ENCODE peak calls at places on chromosomes 5 and 9, in ten cellular contexts. J is choroid plexus epithelial cell, X is uterus, A is lower leg skin, M is heart left ventricle, C is Caco-2, I is transverse colon, O is psoas muscle, E is OCI-LY7, Q is PC-3. T is an unnamed sample.

GRCh38 chr5:24642022-24642421 is 2.8 kb downstream of the CDH10 start:
- DNase-seq in A (no peak), Q (peak), X (no peak), E (peak), M (no peak), J (peak), I (no peak), C (peak), O (no peak), T (no peak)

GRCh38 chr9:76351006-76351405 is 43.2 kb downstream of the RFK start:
- DNase-seq in E (peak), M (no peak), Q (no peak), X (no peak), O (no peak), I (no peak), A (no peak), J (no peak), C (no peak), T (no peak)

GRCh38 chr5:121982500-121983261 is 20.9 kb downstream of the SRFBP1 start:
- DNase-seq in Q (peak), A (no peak), O (no peak), E (no peak), J (peak), C (no peak), I (no peak), X (no peak), M (no peak), T (peak)

GRCh38 chr5:113902917-113903681 is 389.6 kb downstream of the YTHDC2 start:
- DNase-seq in A (no peak), J (no peak), I (no peak), X (no peak), M (no peak), Q (no peak), O (no peak), E (no peak), C (no peak), T (no peak)

GRCh38 chr9:13410566-13411031 is 131.1 kb upstream of the MPDZ start:
- DNase-seq in X (no peak), I (no peak), M (no peak), Q (peak), A (no peak), O (no peak), E (no peak), J (peak), C (no peak), T (peak)

GRCh38 chr9:82021198-82021597 is 32.6 kb downstream of the SPATA31D1 start:
- DNase-seq in O (peak), A (no peak), E (no peak), I (no peak), J (peak), C (no peak), X (peak), Q (peak), M (no peak), T (peak)

GRCh38 chr9:36987891-36988290 is 46.2 kb downstream of the PAX5 start:
- DNase-seq in Q (peak), C (no peak), E (no peak), I (no peak), J (no peak), A (no peak), X (no peak), O (no peak), M (no peak), T (peak)

GRCh38 chr5:154309805-154310204 is 119.3 kb downstream of the GALNT10 start:
- DNase-seq in J (peak), C (no peak), I (no peak), X (no peak), E (no peak), M (no peak), Q (no peak), A (peak), O (no peak), T (no peak)

GRCh38 chr9:8895498-8896224 is 1096.1 kb upstream of the DMAC1 start:
- DNase-seq in J (peak), M (no peak), E (peak), C (peak), O (no peak), I (no peak), X (no peak), A (no peak), Q (no peak), T (peak)

GRCh38 chr5:97250113-97250512 is 67.1 kb upstream of the RIOK2 start:
- DNase-seq in Q (no peak), M (no peak), X (no peak), A (no peak), I (no peak), O (no peak), J (no peak), E (no peak), C (no peak), T (no peak)

GRCh38 chr5:136080483-136081180 is 51.8 kb downstream of the TGFBI start:
- DNase-seq in X (peak), M (peak), E (no peak), Q (no peak), A (peak), I (peak), O (peak), J (peak), C (no peak), T (peak)

GRCh38 chr5:77015938-77016569 is 14.2 kb upstream of the AGGF1 start:
- DNase-seq in J (peak), C (peak), M (no peak), O (no peak), I (no peak), Q (peak), X (no peak), A (no peak), E (peak), T (peak)

GRCh38 chr9:129773262-129774048 is 20.6 kb upstream of the PTGES start:
- DNase-seq in X (no peak), J (peak), M (no peak), C (no peak), O (peak), Q (peak), I (peak), E (no peak), A (no peak), T (peak)

GRCh38 chr5:67182406-67182805 is 14.2 kb downstream of the CD180 start:
- DNase-seq in E (no peak), A (peak), Q (no peak), J (peak), O (peak), X (peak), I (no peak), C (no peak), M (peak), T (peak)

GRCh38 chr5:90112293-90112692 is 297.3 kb downstream of the CETN3 start:
- DNase-seq in M (no peak), Q (no peak), X (no peak), A (no peak), J (peak), C (no peak), O (no peak), E (no peak), I (no peak), T (no peak)

GRCh38 chr5:90109285-90109684 is 300.3 kb downstream of the CETN3 start:
- DNase-seq in Q (no peak), X (no peak), I (no peak), A (no peak), E (no peak), M (no peak), C (no peak), J (no peak), O (no peak), T (no peak)

GRCh38 chr5:90113108-90113507 is 296.4 kb downstream of the CETN3 start:
- DNase-seq in O (no peak), E (no peak), C (no peak), M (no peak), A (no peak), X (no peak), J (no peak), I (no peak), Q (peak), T (no peak)

DNA sequence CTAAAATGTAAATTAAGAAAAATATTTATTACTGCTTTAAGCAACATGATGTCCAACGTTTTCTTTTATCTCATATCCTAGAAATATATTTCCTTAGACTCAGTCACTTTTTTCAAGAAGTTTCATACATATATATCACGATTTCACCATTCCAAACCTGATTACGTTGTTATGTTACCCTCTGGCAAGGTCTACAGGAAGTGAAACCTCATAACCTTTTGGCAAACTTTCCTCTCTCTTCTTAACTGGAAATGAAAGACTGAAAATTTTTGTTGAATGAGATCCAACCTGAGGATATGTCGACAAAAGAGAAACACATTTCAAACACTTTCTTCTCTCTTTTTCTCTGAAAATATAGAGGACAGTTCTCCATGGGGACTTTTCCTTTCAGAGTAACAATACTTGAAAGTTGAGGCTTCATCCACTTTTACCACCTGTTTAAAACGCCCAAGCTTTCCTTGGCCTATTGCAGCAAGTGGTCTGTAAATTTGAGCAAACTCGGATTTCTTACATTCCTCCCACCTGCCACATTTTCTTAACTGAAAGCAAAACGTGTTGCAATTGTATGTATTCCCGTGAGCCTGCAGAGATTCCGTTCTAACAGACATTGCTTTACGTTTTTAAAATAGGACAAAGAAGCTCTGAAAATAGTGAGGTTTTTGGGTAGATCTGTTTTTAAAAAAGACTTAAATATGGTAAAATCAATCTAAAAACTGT is 298.0 kb downstream of the CETN3 start:
- DNase-seq in Q (no peak), X (no peak), J (peak), I (no peak), A (no peak), E (no peak), O (no peak), M (no peak), C (no peak), T (peak)
- H3K4me3 ChIP-seq in Q (no peak), X (no peak), J (peak), I (no peak), A (no peak), E (no peak), O (peak), M (no peak), C (no peak), T (peak)

GRCh38 chr5:180639743-180640300 is 9.6 kb downstream of the FLT4 start:
- DNase-seq in X (peak), I (peak), C (no peak), E (no peak), O (peak), M (peak), A (peak), Q (no peak), J (no peak), T (no peak)
- TF ChIP-seq CTCF in X (no peak), I (no peak), C (no peak), E (no peak), O (no peak), M (no peak), A (no peak), Q (no peak), J (no peak), T (no peak)

GRCh38 chr9:20981486-20981885 is 50.0 kb downstream of the HACD4 start:
- DNase-seq in Q (peak), X (no peak), A (no peak), M (no peak), J (peak), C (no peak), I (no peak), E (no peak), O (no peak), T (peak)
- H3K4me3 ChIP-seq in Q (no peak), X (no peak), A (no peak), M (no peak), J (no peak), C (no peak), I (no peak), E (peak), O (no peak), T (no peak)

GRCh38 chr9:122120672-122121071 is 27.6 kb upstream of the TTLL11 start:
- DNase-seq in Q (no peak), I (no peak), E (no peak), O (no peak), M (no peak), X (no peak), A (no peak), C (no peak), J (no peak), T (no peak)

GRCh38 chr9:122116448-122117173 is 23.5 kb upstream of the TTLL11 start:
- DNase-seq in I (no peak), Q (no peak), X (no peak), M (no peak), E (no peak), C (no peak), J (no peak), A (no peak), O (no peak), T (no peak)

GRCh38 chr9:122119721-122120120 is 26.6 kb upstream of the TTLL11 start:
- DNase-seq in M (no peak), X (no peak), O (no peak), Q (no peak), J (no peak), C (no peak), A (no peak), I (no peak), E (no peak), T (no peak)

GRCh38 chr9:122119166-122119521 is 26.0 kb upstream of the TTLL11 start:
- DNase-seq in E (no peak), M (no peak), J (no peak), O (no peak), C (no peak), Q (no peak), A (no peak), I (no peak), X (no peak), T (no peak)

GRCh38 chr9:122118343-122119165 is 25.4 kb upstream of the TTLL11 start:
- DNase-seq in A (no peak), C (no peak), M (no peak), Q (no peak), J (no peak), X (no peak), I (no peak), O (no peak), E (no peak), T (peak)
- TF ChIP-seq CTCF in A (no peak), C (no peak), M (no peak), Q (no peak), J (no peak), X (no peak), I (no peak), O (no peak), E (no peak), T (no peak)

DNA sequence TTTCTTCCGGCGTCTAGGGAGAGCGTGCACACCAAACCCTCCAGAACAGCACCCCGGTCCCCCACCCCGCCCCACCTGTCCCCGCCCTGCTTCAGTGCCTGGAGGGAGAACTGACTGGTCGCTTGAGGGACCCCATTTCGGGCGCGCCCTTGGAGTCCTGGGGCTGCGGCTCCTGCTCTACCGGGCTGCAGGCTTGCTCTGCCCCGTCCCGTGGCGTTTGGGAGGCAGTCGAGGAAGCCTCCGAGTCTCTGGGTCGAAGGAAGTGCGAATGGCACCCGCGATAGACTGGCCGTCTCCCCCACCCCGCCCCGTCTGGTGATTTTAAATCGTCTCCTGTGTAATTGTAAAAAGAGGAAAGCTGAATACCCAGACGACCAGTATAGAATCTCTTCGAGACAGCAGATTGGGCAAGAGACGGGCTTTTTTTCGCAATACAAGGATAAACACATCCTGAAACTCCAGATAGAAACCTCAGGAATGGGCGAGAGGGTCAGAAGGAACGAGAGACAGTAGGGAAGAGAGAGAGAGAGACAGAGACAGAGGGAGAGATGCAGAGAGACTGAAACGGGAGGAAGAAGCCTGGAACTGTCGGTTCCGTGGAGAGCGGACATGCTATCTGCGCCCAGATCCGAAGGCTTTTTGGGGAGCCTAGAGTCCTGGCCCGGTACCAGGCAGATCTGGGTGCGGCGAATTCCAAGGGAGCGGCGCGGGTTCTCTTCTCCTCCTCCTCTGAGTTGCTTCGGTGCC is 9.9 kb downstream of the PRDM6 start:
- DNase-seq in C (no peak), O (no peak), I (no peak), J (no peak), X (no peak), M (no peak), A (no peak), E (no peak), Q (no peak), T (peak)
- H3K4me3 ChIP-seq in C (peak), O (peak), I (peak), J (peak), X (peak), M (peak), A (no peak), E (no peak), Q (no peak), T (peak)

DNA sequence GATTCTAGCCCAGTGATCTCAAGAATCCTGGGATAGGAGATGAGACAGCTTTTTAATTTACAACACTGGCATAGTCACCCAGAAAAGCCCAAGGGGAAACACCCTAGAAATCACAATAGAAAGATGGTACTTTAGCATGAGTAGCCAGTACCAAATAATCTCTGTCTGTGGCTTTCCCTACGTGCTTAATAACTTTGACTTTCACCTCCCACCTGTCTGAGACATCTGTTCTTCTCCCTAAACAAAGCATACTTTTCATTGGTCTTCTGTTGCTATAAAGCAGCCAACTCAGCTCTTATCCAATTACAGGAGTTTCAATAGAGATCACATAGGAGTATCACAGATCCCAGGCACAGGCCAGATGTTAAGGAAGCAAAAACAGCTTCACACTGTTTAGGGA is 10.4 kb downstream of the MARCHF3 start:
- DNase-seq in X (no peak), M (no peak), Q (no peak), I (no peak), J (no peak), E (no peak), A (no peak), C (no peak), O (no peak), T (no peak)
- TF ChIP-seq CTCF in X (no peak), M (no peak), Q (no peak), I (no peak), J (no peak), E (no peak), A (no peak), C (no peak), O (no peak), T (no peak)

GRCh38 chr9:130847306-130848217 is 12.5 kb downstream of the ABL1 start:
- DNase-seq in J (peak), A (peak), O (peak), X (peak), M (peak), I (peak), C (no peak), E (no peak), Q (peak), T (peak)
- H3K4me3 ChIP-seq in J (no peak), A (no peak), O (peak), X (no peak), M (no peak), I (no peak), C (no peak), E (no peak), Q (peak), T (no peak)

DNA sequence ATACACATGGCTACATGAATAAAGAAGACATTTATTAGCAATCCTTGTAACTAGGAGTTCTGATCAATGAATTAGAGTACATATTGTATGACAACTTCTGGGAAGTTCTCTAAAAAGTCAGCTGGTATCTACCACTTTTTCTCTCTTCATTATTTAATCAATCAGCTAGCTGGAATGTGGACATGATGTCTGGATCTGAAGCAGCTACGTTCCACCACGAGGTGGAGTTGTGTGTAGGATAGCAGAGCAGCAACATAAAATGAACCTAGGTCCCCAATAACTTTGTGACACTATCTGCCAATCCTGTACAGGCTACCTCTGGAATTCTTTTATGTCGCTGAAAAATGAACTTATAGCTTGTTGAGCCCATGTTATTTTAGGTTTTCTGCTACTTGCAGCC is 32.9 kb upstream of the ENTREP1 start:
- DNase-seq in A (no peak), C (no peak), Q (no peak), I (no peak), O (no peak), M (no peak), X (no peak), J (no peak), E (no peak), T (no peak)
- TF ChIP-seq CTCF in A (no peak), C (peak), Q (peak), I (no peak), O (no peak), M (no peak), X (no peak), J (no peak), E (peak), T (no peak)

DNA sequence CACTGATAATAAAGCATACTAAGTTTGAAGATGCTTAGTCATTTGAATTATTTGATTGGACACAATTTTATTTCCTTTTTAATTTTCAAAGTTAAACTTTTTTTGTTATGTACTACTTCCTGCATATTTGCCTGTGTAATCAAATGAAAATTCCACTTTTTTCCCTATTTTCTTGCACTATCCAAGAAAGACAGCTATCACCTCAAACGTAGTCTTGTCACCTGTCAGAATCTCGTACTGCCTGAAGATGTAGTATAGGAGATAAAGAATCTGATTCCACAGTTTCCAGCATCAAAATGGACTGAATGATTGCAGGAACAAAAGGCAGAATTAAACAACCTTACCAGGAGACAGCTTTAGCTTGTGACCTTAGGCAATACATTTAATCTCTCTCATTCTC is 818.8 kb downstream of the MAT2B start:
- DNase-seq in X (no peak), A (no peak), O (no peak), M (no peak), J (no peak), I (no peak), C (no peak), E (no peak), Q (no peak), T (no peak)
- H3K4me3 ChIP-seq in X (no peak), A (no peak), O (no peak), M (no peak), J (no peak), I (no peak), C (no peak), E (no peak), Q (no peak), T (no peak)

T was measured in fibroblast of the aortic adventitia.